ENCODE peak calls at places on chromosome 9, in five cellular contexts. One of them, this sample, is unnamed.

GRCh38 chr9:16868706-16869105 is 1.8 kb downstream of the BNC2 start:
- DNase-seq in GM20000: no peak
- DNase-seq in B cell: no peak
- DNase-seq in endothelial cell: no peak
- DNase-seq in coronary artery: no peak
- DNase-seq in this sample: no peak

GRCh38 chr9:127122176-127123151 is at the start of gene ANGPTL2:
- DNase-seq in B cell: peak; percentile 53
- DNase-seq in coronary artery: peak; percentile 97
- DNase-seq in endothelial cell: peak; percentile 59
- DNase-seq in GM20000: peak; percentile 49
- DNase-seq in this sample: no peak

GRCh38 chr9:7119612-7120011 is 361.8 kb downstream of the KDM4C start:
- DNase-seq in coronary artery: no peak
- DNase-seq in endothelial cell: no peak
- DNase-seq in GM20000: no peak
- DNase-seq in B cell: no peak
- DNase-seq in this sample: no peak

GRCh38 chr9:3858961-3859360 is 333.2 kb upstream of the RFX3 start:
- DNase-seq in GM20000: no peak
- DNase-seq in coronary artery: no peak
- DNase-seq in B cell: no peak
- DNase-seq in endothelial cell: no peak
- DNase-seq in this sample: no peak

GRCh38 chr9:129166962-129167557 is 11.0 kb downstream of the IER5L start:
- DNase-seq in GM20000: peak; percentile 45
- DNase-seq in endothelial cell: no peak
- DNase-seq in B cell: peak; percentile 60
- DNase-seq in coronary artery: peak; percentile 89
- DNase-seq in this sample: no peak

GRCh38 chr9:14312721-14313377 is 1.1 kb downstream of the NFIB start:
- DNase-seq in endothelial cell: peak; percentile 50
- DNase-seq in B cell: no peak
- DNase-seq in GM20000: no peak
- DNase-seq in coronary artery: no peak
- DNase-seq in this sample: no peak

GRCh38 chr9:14924821-14925220 is 14.6 kb upstream of the FREM1 start:
- DNase-seq in GM20000: no peak
- DNase-seq in B cell: no peak
- DNase-seq in endothelial cell: no peak
- DNase-seq in coronary artery: no peak
- DNase-seq in this sample: no peak

GRCh38 chr9:123239726-123240125 is 28.7 kb downstream of the STRBP start:
- DNase-seq in GM20000: no peak
- DNase-seq in coronary artery: no peak
- DNase-seq in endothelial cell: no peak
- DNase-seq in B cell: no peak
- DNase-seq in this sample: no peak

GRCh38 chr9:119500072-119500771 is 131.0 kb upstream of the BRINP1 start:
- DNase-seq in B cell: no peak
- DNase-seq in coronary artery: no peak
- DNase-seq in endothelial cell: no peak
- DNase-seq in GM20000: no peak
- DNase-seq in this sample: no peak

GRCh38 chr9:114484854-114485443 is 20.3 kb downstream of the WHRN start:
- DNase-seq in GM20000: peak; percentile 65
- DNase-seq in endothelial cell: no peak
- DNase-seq in B cell: no peak
- DNase-seq in coronary artery: no peak
- DNase-seq in this sample: no peak

GRCh38 chr9:124281934-124282351 is 24.2 kb downstream of the NEK6 start:
- DNase-seq in endothelial cell: no peak
- DNase-seq in GM20000: no peak
- DNase-seq in B cell: no peak
- DNase-seq in coronary artery: no peak
- DNase-seq in this sample: peak; percentile 85

GRCh38 chr9:14768561-14769234 is 46.2 kb upstream of the CER1 start:
- DNase-seq in coronary artery: no peak
- DNase-seq in GM20000: peak; percentile 33
- DNase-seq in B cell: peak; percentile 13
- DNase-seq in endothelial cell: peak; percentile 46
- DNase-seq in this sample: peak; percentile 52

GRCh38 chr9:98687911-98688310 is 20.8 kb downstream of the GABBR2 start:
- DNase-seq in B cell: no peak
- DNase-seq in endothelial cell: no peak
- DNase-seq in coronary artery: no peak
- DNase-seq in GM20000: no peak
- DNase-seq in this sample: no peak

GRCh38 chr9:115369322-115369957 is 251.5 kb upstream of the TNC start:
- DNase-seq in endothelial cell: no peak
- DNase-seq in GM20000: no peak
- DNase-seq in B cell: no peak
- DNase-seq in coronary artery: no peak
- DNase-seq in this sample: no peak

GRCh38 chr9:29078063-29078660 is 1504.9 kb upstream of the C9orf72 start:
- DNase-seq in endothelial cell: no peak
- DNase-seq in coronary artery: no peak
- DNase-seq in GM20000: no peak
- DNase-seq in B cell: no peak
- DNase-seq in this sample: peak; percentile 31

GRCh38 chr9:125272697-125273096 is 11.1 kb downstream of the GAPVD1 start:
- DNase-seq in coronary artery: no peak
- DNase-seq in GM20000: no peak
- DNase-seq in endothelial cell: no peak
- DNase-seq in B cell: no peak
- DNase-seq in this sample: no peak

GRCh38 chr9:137490532-137491186 is 31.5 kb upstream of the NSMF start:
- DNase-seq in B cell: no peak
- DNase-seq in coronary artery: no peak
- DNase-seq in GM20000: no peak
- DNase-seq in endothelial cell: no peak
- DNase-seq in this sample: no peak

GRCh38 chr9:134964686-134965085 is 47.0 kb upstream of the FCN1 start:
- DNase-seq in endothelial cell: no peak
- DNase-seq in coronary artery: no peak
- DNase-seq in GM20000: no peak
- DNase-seq in B cell: no peak
- DNase-seq in this sample: no peak

GRCh38 chr9:127449332-127449966 is 1.8 kb downstream of the RPL12 start:
- DNase-seq in B cell: no peak
- DNase-seq in GM20000: no peak
- DNase-seq in coronary artery: no peak
- DNase-seq in endothelial cell: no peak
- DNase-seq in this sample: no peak

GRCh38 chr9:4375424-4376195 is 75.7 kb upstream of the GLIS3 start:
- DNase-seq in coronary artery: no peak
- DNase-seq in B cell: no peak
- DNase-seq in GM20000: peak; percentile 16
- DNase-seq in endothelial cell: no peak
- DNase-seq in this sample: no peak

GRCh38 chr9:27527702-27528277 is 1.8 kb downstream of the MOB3B start:
- DNase-seq in GM20000: no peak
- DNase-seq in B cell: no peak
- DNase-seq in endothelial cell: peak; percentile 7
- DNase-seq in coronary artery: no peak
- DNase-seq in this sample: no peak

GRCh38 chr9:14437336-14438231 is 123.6 kb upstream of the NFIB start:
- DNase-seq in B cell: no peak
- DNase-seq in GM20000: no peak
- DNase-seq in endothelial cell: no peak
- DNase-seq in coronary artery: no peak
- DNase-seq in this sample: no peak

GRCh38 chr9:87500491-87500890 is 2.8 kb downstream of the DAPK1 start:
- DNase-seq in coronary artery: no peak
- DNase-seq in endothelial cell: no peak
- DNase-seq in GM20000: peak; percentile 61
- DNase-seq in B cell: no peak
- DNase-seq in this sample: no peak

GRCh38 chr9:135582541-135582940 is 21.0 kb downstream of the PAEP start:
- DNase-seq in B cell: no peak
- DNase-seq in endothelial cell: no peak
- DNase-seq in coronary artery: no peak
- DNase-seq in GM20000: no peak
- DNase-seq in this sample: no peak

GRCh38 chr9:112572416-112572815 is 85.8 kb downstream of the KIAA1958 start:
- DNase-seq in coronary artery: no peak
- DNase-seq in GM20000: no peak
- DNase-seq in endothelial cell: no peak
- DNase-seq in B cell: no peak
- DNase-seq in this sample: no peak

GRCh38 chr9:111974092-111974681 is 77.6 kb downstream of the UGCG start:
- DNase-seq in endothelial cell: no peak
- DNase-seq in B cell: no peak
- DNase-seq in GM20000: no peak
- DNase-seq in coronary artery: no peak
- DNase-seq in this sample: no peak

GRCh38 chr9:109717342-109717741 is 62.7 kb upstream of the PALM2AKAP2 start:
- DNase-seq in B cell: no peak
- DNase-seq in coronary artery: no peak
- DNase-seq in GM20000: no peak
- DNase-seq in endothelial cell: no peak
- DNase-seq in this sample: no peak

GRCh38 chr9:81625969-81626368 is 63.4 kb downstream of the TLE1 start:
- DNase-seq in endothelial cell: no peak
- DNase-seq in coronary artery: no peak
- DNase-seq in B cell: no peak
- DNase-seq in GM20000: no peak
- DNase-seq in this sample: no peak

GRCh38 chr9:78288214-78288892 is 8.6 kb upstream of the PSAT1 start:
- DNase-seq in coronary artery: no peak
- DNase-seq in GM20000: no peak
- DNase-seq in B cell: no peak
- DNase-seq in endothelial cell: no peak
- DNase-seq in this sample: no peak

GRCh38 chr9:134688231-134688630 is 46.6 kb downstream of the COL5A1 start:
- DNase-seq in B cell: no peak
- DNase-seq in endothelial cell: no peak
- DNase-seq in coronary artery: no peak
- DNase-seq in GM20000: no peak
- DNase-seq in this sample: no peak

GRCh38 chr9:131837316-131837715 is 97.4 kb upstream of the RAPGEF1 start:
- DNase-seq in coronary artery: no peak
- DNase-seq in B cell: no peak
- DNase-seq in GM20000: no peak
- DNase-seq in endothelial cell: peak; percentile 18
- DNase-seq in this sample: no peak
- TF ChIP-seq CTCF in coronary artery: no peak
- TF ChIP-seq CTCF in B cell: no peak
- TF ChIP-seq CTCF in GM20000: no peak
- TF ChIP-seq CTCF in endothelial cell: no peak
- TF ChIP-seq CTCF in this sample: no peak

GRCh38 chr9:120569556-120569955 is 10.4 kb downstream of the CDK5RAP2 start:
- DNase-seq in B cell: no peak
- DNase-seq in GM20000: no peak
- DNase-seq in endothelial cell: no peak
- DNase-seq in coronary artery: no peak
- DNase-seq in this sample: no peak
- TF ChIP-seq CTCF in B cell: no peak
- TF ChIP-seq CTCF in GM20000: no peak
- TF ChIP-seq CTCF in endothelial cell: no peak
- TF ChIP-seq CTCF in coronary artery: no peak
- TF ChIP-seq CTCF in this sample: no peak

GRCh38 chr9:91360551-91361293 is 996 bp downstream of the AUH start:
- DNase-seq in B cell: no peak
- DNase-seq in GM20000: peak; percentile 40
- DNase-seq in coronary artery: no peak
- DNase-seq in endothelial cell: no peak
- DNase-seq in this sample: no peak

GRCh38 chr9:91364005-91364404 is 2.3 kb upstream of the AUH start:
- DNase-seq in coronary artery: no peak
- DNase-seq in GM20000: no peak
- DNase-seq in endothelial cell: no peak
- DNase-seq in B cell: no peak
- DNase-seq in this sample: no peak

GRCh38 chr9:91361294-91362201 is at the start of gene AUH:
- DNase-seq in GM20000: peak; percentile 96
- DNase-seq in endothelial cell: peak; percentile 92
- DNase-seq in B cell: peak; percentile 96
- DNase-seq in coronary artery: peak; percentile 84
- DNase-seq in this sample: no peak

GRCh38 chr9:91359734-91360470 is 1.8 kb downstream of the AUH start:
- DNase-seq in B cell: no peak
- DNase-seq in coronary artery: no peak
- DNase-seq in GM20000: no peak
- DNase-seq in endothelial cell: no peak
- DNase-seq in this sample: no peak

DNA sequence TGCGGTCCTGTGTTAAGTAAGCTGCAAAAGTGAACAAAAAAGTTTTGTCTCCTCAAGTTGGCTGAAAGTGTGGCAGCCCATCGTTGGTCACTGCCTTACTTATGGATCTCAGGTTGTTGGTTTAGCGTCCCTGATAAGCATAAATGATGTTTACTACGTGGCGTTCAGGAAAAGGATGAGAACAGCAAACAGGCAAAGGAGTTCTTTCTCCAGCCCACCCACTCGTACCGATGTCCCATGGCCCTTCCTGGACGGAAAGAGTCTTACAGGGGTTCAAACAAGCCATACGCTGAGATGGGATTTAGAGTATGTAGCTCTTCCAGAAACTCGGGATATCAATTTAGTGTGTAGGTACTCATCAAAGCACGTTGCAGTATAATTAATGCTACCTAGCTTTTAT is 494 bp upstream of the AUH start:
- DNase-seq in coronary artery: no peak
- DNase-seq in B cell: peak; percentile 14
- DNase-seq in GM20000: no peak
- DNase-seq in endothelial cell: no peak
- DNase-seq in this sample: no peak
- TF ChIP-seq CTCF in coronary artery: no peak
- TF ChIP-seq CTCF in B cell: no peak
- TF ChIP-seq CTCF in GM20000: no peak
- TF ChIP-seq CTCF in endothelial cell: no peak
- TF ChIP-seq CTCF in this sample: no peak

DNA sequence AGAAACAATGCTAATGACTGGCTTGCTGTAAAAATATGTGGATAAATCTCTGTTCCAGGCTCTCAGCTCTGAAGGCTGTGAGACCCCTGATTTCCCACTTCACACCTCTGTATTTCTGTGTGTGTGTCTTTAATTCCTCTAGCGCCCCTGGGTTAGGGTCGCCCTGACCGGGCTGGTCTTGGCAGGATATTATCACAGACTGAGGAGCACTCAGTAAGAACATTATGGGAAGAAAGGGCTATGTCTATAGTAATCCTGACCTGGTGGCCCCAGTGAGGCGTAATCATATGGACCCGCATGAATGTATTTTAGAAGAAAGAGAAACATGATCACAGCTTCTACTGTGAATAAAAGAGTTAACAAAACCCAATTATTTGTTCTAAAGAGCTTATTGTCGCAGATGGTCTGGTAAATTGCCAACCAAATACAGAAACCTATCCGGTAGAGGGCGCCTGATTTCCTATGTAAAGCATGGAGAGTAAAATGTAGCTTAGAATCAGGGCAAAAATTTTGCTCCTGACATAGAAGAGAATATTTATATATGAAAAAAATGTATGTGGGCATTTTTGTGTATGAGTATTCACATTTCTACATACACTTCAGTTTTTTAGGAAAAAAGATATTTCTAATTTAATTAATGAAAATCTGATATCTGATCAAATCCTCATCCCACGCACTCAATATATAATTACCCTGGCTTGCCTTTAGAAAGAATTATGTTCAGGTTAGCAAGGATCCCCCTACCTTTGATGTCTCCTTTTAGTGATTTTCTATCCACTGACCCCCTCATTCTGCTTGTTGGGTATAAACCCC is 5.8 kb upstream of the IFNA1 start:
- DNase-seq in GM20000: peak; percentile 31
- DNase-seq in coronary artery: no peak
- DNase-seq in endothelial cell: peak; percentile 27
- DNase-seq in B cell: no peak
- DNase-seq in this sample: no peak
- TF ChIP-seq CTCF in GM20000: peak; percentile 57
- TF ChIP-seq CTCF in coronary artery: no peak
- TF ChIP-seq CTCF in endothelial cell: peak; percentile 46
- TF ChIP-seq CTCF in B cell: peak; percentile 66
- TF ChIP-seq CTCF in this sample: peak; percentile 63